ENCODE peak calls at places on chromosomes 16 and 17, in six cellular contexts. I, D, J, C, G and S are unnamed samples. For H3K9me3 and H3K4me1, the result is how much of the 10 kb centered on the place peaks cover.

GRCh38 chr17:29292071-29292991 is 1.6 kb downstream of the NUFIP2 start:
- DNase-seq in I (peak), D (peak), J (peak), C (peak), G (peak), S (peak)

GRCh38 chr16:4828567-4829320 is 18.3 kb downstream of the GLYR1 start:
- DNase-seq in I (no peak), D (no peak), J (no peak), C (no peak), G (peak), S (no peak)

GRCh38 chr17:76193616-76194015 is 46.7 kb downstream of the RNF157 start:
- DNase-seq in I (no peak), D (no peak), J (no peak), C (no peak), G (no peak), S (no peak)

GRCh38 chr17:8125947-8126305 is 2.0 kb upstream of the HES7 start:
- DNase-seq in I (no peak), D (no peak), J (no peak), C (no peak), G (no peak), S (no peak)

GRCh38 chr17:17921192-17922082 is 50.8 kb downstream of the TOM1L2 start:
- DNase-seq in I (no peak), D (no peak), J (no peak), C (no peak), G (no peak), S (no peak)

GRCh38 chr17:74598346-74599022 is 6.4 kb upstream of the CD300LD start:
- DNase-seq in I (no peak), D (no peak), J (no peak), C (no peak), G (no peak), S (no peak)

GRCh38 chr16:21001262-21001661 is 100.7 kb downstream of the LYRM1 start:
- DNase-seq in I (no peak), D (no peak), J (no peak), C (no peak), G (no peak), S (no peak)

GRCh38 chr17:78421534-78422266 is 43.3 kb downstream of the PGS1 start:
- DNase-seq in I (peak), D (peak), J (peak), C (peak), G (peak), S (peak)

GRCh38 chr16:16166085-16166484 is 57.2 kb downstream of the ABCC6 start:
- DNase-seq in I (no peak), D (no peak), J (no peak), C (no peak), G (no peak), S (peak)

GRCh38 chr16:10995555-10995954 is 51.2 kb downstream of the CLEC16A start:
- DNase-seq in I (no peak), D (no peak), J (no peak), C (no peak), G (no peak), S (no peak)

GRCh38 chr16:67155305-67156145 is 4.2 kb downstream of the TRADD start:
- DNase-seq in I (peak), D (peak), J (peak), C (peak), G (peak), S (peak)

GRCh38 chr17:1473841-1474240 is 17.8 kb upstream of the CRK start:
- DNase-seq in I (no peak), D (no peak), J (no peak), C (no peak), G (no peak), S (no peak)

GRCh38 chr17:40074175-40074512 is 11.4 kb downstream of the THRA start:
- DNase-seq in I (no peak), D (no peak), J (no peak), C (no peak), G (no peak), S (no peak)

GRCh38 chr17:70863436-70864248 is 694.3 kb downstream of the KCNJ2 start:
- DNase-seq in I (no peak), D (no peak), J (no peak), C (no peak), G (no peak), S (no peak)

GRCh38 chr17:31695456-31696090 is 163.5 kb downstream of the COPRS start:
- DNase-seq in I (no peak), D (no peak), J (no peak), C (no peak), G (no peak), S (no peak)

GRCh38 chr16:49352923-49353322 is 20.7 kb upstream of the C16orf78 start:
- DNase-seq in I (no peak), D (no peak), J (no peak), C (no peak), G (no peak), S (no peak)

GRCh38 chr17:66310528-66311148 is 8.2 kb downstream of the PRKCA start:
- DNase-seq in I (no peak), D (no peak), J (no peak), C (no peak), G (no peak), S (no peak)

GRCh38 chr17:2904135-2904534 is 107.9 kb downstream of the RAP1GAP2 start:
- DNase-seq in I (peak), D (no peak), J (peak), C (peak), G (no peak), S (no peak)

GRCh38 chr16:73020409-73020884 is 27.5 kb downstream of the ZFHX3 start:
- DNase-seq in I (peak), D (peak), J (peak), C (no peak), G (peak), S (peak)

GRCh38 chr17:43092891-43093290 is 32.3 kb downstream of the BRCA1 start:
- DNase-seq in I (no peak), D (no peak), J (no peak), C (no peak), G (no peak), S (no peak)

GRCh38 chr17:39863918-39864746 is at the start of gene IKZF3:
- DNase-seq in I (peak), D (no peak), J (peak), C (peak), G (peak), S (peak)

GRCh38 chr16:24138024-24138423 is 118.1 kb upstream of the CACNG3 start:
- DNase-seq in I (no peak), D (no peak), J (no peak), C (no peak), G (no peak), S (no peak)

GRCh38 chr16:87687998-87688529 is 77.7 kb downstream of the KLHDC4 start:
- DNase-seq in I (no peak), D (no peak), J (no peak), C (no peak), G (no peak), S (no peak)
- H3K9me3 ChIP-seq in I (under half), D (under half), J (under half), C (under half), G (under half), S (under half)

GRCh38 chr17:49557204-49558024 is 18.3 kb upstream of the NXPH3 start:
- DNase-seq in I (no peak), D (no peak), J (peak), C (no peak), G (no peak), S (no peak)

GRCh38 chr17:49556183-49556943 is 19.3 kb upstream of the NXPH3 start:
- DNase-seq in I (peak), D (peak), J (peak), C (peak), G (peak), S (peak)

GRCh38 chr17:49555495-49556018 is 20.1 kb upstream of the NXPH3 start:
- DNase-seq in I (peak), D (no peak), J (peak), C (no peak), G (no peak), S (no peak)

GRCh38 chr17:49553676-49554335 is 21.9 kb upstream of the NXPH3 start:
- DNase-seq in I (no peak), D (no peak), J (no peak), C (no peak), G (no peak), S (no peak)

DNA sequence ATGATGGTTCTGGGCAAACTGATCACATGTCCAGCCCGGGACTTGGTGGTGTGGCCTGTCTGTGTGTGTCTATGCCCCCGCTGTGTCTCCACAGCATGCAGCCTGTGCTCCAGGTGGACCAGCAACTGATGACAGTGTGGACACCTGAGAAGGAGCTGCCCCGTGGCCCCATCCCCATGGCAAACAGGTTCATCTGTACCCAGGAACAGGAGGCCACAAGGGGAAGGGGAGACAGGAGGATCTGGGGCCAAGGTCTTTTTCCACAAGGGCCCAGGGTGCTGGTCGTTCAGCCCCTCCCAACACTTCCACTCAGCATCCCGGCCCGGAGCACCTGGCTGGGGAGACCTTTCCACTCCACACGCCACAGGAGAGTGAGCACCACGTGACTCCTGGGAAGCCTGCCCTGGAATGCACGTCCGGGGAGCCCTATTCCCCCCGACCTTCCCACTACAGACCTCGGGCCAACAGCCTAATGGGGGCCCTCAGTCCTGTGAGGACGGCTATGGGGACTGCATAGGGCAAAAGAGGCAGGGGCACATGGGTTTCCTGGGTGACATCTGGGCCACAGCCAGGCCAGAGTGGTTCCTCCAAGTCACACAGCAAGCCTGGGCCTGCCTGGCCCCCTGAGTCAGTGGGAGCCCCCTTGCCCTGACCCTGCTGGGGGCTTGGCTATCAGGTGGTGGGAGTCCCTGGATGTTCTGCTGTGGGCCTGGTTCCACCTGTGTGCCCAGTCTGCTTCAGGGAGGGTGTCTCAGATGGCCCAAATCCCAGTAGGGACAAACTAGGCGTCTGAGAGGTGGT is 20.8 kb upstream of the NXPH3 start:
- DNase-seq in I (peak), D (no peak), J (no peak), C (no peak), G (peak), S (no peak)
- H3K4me1 ChIP-seq in I (under half), D (under half), J (under half), C (under half), G (under half), S (under half)

GRCh38 chr17:57540596-57540995 is 204.5 kb downstream of the CCDC182 start:
- DNase-seq in I (no peak), D (no peak), J (no peak), C (no peak), G (no peak), S (no peak)
- TF ChIP-seq CTCF in I (no peak), D (no peak), J (no peak), C (no peak), G (no peak), S (no peak)

GRCh38 chr16:869823-870641 is 69.5 kb upstream of the GNG13 start:
- DNase-seq in I (peak), D (no peak), J (no peak), C (peak), G (no peak), S (peak)

GRCh38 chr16:870856-871561 is 70.5 kb upstream of the GNG13 start:
- DNase-seq in I (peak), D (no peak), J (no peak), C (no peak), G (no peak), S (no peak)

GRCh38 chr16:868386-868755 is 67.8 kb upstream of the GNG13 start:
- DNase-seq in I (peak), D (no peak), J (no peak), C (peak), G (no peak), S (no peak)

GRCh38 chr16:867421-868385 is 67.2 kb upstream of the GNG13 start:
- DNase-seq in I (peak), D (no peak), J (no peak), C (peak), G (no peak), S (peak)

GRCh38 chr16:868846-869822 is 68.6 kb upstream of the GNG13 start:
- DNase-seq in I (peak), D (no peak), J (no peak), C (peak), G (no peak), S (peak)
- H3K9me3 ChIP-seq in I (under half), D (under half), J (under half), C (under half), G (under half), S (under half)

DNA sequence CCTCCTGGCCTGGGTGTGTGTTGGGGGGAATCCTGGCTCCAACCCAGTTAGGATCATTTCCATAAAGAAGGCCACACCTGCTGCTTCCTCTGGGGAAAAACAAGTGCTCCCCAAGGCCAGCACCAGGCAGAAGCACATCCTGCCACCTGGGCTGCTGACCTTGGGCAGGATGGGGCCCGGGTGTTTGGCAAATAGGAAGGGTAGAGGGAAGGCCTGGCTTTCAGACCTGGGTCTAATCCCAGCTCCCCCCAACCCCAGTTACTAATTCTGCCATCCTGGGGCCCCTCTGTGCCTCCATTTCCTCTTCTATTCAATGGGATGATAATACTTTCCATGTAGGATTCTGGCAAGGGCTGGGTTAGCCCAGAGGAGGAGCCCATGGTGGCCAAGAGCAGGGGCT is 3.0 kb upstream of the NLRC5 start:
- DNase-seq in I (no peak), D (no peak), J (no peak), C (no peak), G (no peak), S (no peak)
- H3K4me1 ChIP-seq in I (under half), D (half or more), J (under half), C (half or more), G (under half), S (under half)

GRCh38 chr17:59786213-59786535 is 78.7 kb downstream of the VMP1 start:
- DNase-seq in I (no peak), D (no peak), J (no peak), C (no peak), G (no peak), S (no peak)
- TF ChIP-seq CTCF in I (no peak), D (no peak), J (no peak), C (no peak), G (no peak), S (no peak)